ENCODE peak calls at places on chromosomes 7 and 10, in four cellular contexts. P, A, D and C are unnamed samples.

GRCh38 chr10:47165711-47166404 is 134.1 kb upstream of the GDF10 start:
- DNase-seq in D (peak; percentile 80), P (peak; percentile 22), A (peak; percentile 60), C (peak; percentile 68)

GRCh38 chr10:100364735-100365391 is 17.8 kb downstream of the SCD start:
- DNase-seq in A (peak; percentile 70), D (peak; percentile 60), P (peak; percentile 87), C (peak; percentile 96)

GRCh38 chr10:13390604-13391522 is 42.8 kb upstream of the SEPHS1 start:
- DNase-seq in D (no peak), A (peak; percentile 39), P (no peak), C (no peak)

GRCh38 chr10:122474145-122474739 is 12.9 kb downstream of the HTRA1 start:
- DNase-seq in P (peak; percentile 36), A (no peak), D (no peak), C (no peak)

GRCh38 chr7:52088008-52088787 is 771.6 kb upstream of the COBL start:
- DNase-seq in A (no peak), D (no peak), P (no peak), C (no peak)

GRCh38 chr10:132532784-132533560 is 4.6 kb upstream of the INPP5A start:
- DNase-seq in P (no peak), D (peak; percentile 87), A (no peak), C (no peak)

GRCh38 chr7:154909241-154910105 is 93.5 kb downstream of the PAXIP1 start:
- DNase-seq in P (no peak), D (no peak), A (no peak), C (no peak)

GRCh38 chr10:73892314-73893080 is 18.1 kb upstream of the CAMK2G start:
- DNase-seq in A (no peak), P (no peak), D (peak; percentile 72), C (no peak)

GRCh38 chr7:5077740-5078139 is 32.1 kb downstream of the RBAK start:
- DNase-seq in A (no peak), P (no peak), D (peak; percentile 7), C (no peak)

GRCh38 chr7:157541796-157542668 is 205.2 kb downstream of the DNAJB6 start:
- DNase-seq in D (no peak), A (no peak), P (no peak), C (no peak)

GRCh38 chr10:24465124-24465874 is 256.4 kb downstream of the KIAA1217 start:
- DNase-seq in D (peak; percentile 91), A (no peak), P (no peak), C (no peak)

DNA sequence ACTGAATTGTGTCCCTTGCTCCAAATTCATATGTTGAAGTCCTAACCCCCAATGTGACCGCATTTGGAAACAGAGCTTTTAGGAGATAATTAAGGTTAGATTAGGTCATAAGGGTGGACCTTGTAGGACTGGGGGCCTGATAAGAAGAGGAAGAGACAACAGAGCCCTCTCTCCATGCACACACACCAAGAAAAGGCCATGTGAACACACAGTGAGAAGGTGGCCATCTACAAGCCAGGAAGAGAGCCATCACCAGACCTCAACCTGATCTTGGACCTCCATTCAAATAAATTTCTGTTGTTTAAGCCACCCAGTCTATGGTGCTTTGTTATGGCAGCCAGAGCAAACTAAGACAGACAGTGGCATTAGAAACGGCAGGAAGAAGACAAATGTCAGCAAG is 12.5 kb upstream of the PRKAR2B start:
- DNase-seq in D (no peak), A (no peak), P (no peak), C (no peak)
- TF ChIP-seq POLR2A in D (no peak), A (no peak), P (no peak), C (no peak)

DNA sequence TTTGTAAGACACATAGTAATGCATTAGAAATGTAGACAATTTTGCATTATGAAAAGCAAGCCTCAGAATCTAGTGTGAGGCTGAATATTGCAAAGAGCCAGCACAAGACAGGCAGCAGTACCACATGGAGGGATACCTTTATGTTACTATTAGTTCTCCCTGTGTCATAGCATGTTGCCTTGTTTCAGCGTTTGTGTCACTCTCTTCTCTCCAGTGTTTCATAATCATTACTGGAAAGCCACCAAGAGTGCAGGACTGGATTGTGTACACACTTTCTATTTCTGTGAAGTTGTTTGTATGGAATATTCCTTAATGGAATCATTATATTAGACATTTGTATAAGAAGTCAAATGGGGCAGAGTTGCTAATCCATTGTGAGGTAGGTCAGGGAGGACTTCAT is 8.6 kb downstream of the AHR start:
- DNase-seq in P (no peak), A (no peak), D (peak; percentile 9), C (no peak)
- H3K4me1 ChIP-seq in P (peaks cover 3% of the 10 kb centered on the region), A (peaks cover 32% of the 10 kb centered on the region), D (peaks cover 17% of the 10 kb centered on the region), C (peaks cover 3% of the 10 kb centered on the region)

GRCh38 chr7:2081526-2082356 is 151.0 kb downstream of the MAD1L1 start:
- DNase-seq in P (no peak), D (no peak), A (no peak), C (no peak)
- TF ChIP-seq CTCF in P (no peak), D (no peak), A (no peak), C (no peak)

GRCh38 chr10:5466451-5466996 is 32.8 kb downstream of the CALML5 start:
- DNase-seq in P (peak; percentile 32), D (peak; percentile 82), A (no peak), C (no peak)

GRCh38 chr10:5465976-5466450 is 33.4 kb downstream of the CALML5 start:
- DNase-seq in D (no peak), A (no peak), P (no peak), C (no peak)

GRCh38 chr10:5462841-5463293 is 36.5 kb downstream of the CALML5 start:
- DNase-seq in A (no peak), P (no peak), D (no peak), C (no peak)

GRCh38 chr10:5461914-5462840 is 37.2 kb downstream of the CALML5 start:
- DNase-seq in P (no peak), D (peak; percentile 35), A (no peak), C (no peak)

DNA sequence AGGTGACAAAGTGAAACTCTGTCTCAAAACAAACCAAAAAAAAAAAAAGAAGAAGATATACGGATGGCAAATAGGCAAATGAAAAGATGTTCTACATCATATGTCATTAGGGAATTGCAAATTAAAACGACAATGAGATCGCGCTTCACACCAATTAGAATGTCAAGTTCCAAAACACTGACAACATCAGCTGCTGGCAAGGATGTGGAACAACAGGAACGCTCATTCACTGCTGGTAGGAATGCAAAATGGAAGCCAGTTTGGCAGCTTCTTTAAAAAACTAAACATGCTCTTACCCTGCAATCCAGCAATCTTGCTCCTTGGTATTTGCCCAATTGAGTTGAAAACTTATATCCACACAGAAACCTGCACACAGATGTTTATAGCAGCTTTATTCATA is 34.8 kb downstream of the CALML5 start:
- DNase-seq in P (no peak), D (no peak), A (no peak), C (no peak)
- TF ChIP-seq POLR2A in P (no peak), D (no peak), A (no peak), C (no peak)

GRCh38 chr10:112278871-112279270 is 4.3 kb upstream of the TECTB start:
- DNase-seq in D (no peak), A (no peak), P (no peak), C (no peak)
- H3K4me1 ChIP-seq in D (peaks cover 6% of the 10 kb centered on the region), A (no peaks in the 10 kb centered on the region), P (no peaks in the 10 kb centered on the region), C (no peaks in the 10 kb centered on the region)

DNA sequence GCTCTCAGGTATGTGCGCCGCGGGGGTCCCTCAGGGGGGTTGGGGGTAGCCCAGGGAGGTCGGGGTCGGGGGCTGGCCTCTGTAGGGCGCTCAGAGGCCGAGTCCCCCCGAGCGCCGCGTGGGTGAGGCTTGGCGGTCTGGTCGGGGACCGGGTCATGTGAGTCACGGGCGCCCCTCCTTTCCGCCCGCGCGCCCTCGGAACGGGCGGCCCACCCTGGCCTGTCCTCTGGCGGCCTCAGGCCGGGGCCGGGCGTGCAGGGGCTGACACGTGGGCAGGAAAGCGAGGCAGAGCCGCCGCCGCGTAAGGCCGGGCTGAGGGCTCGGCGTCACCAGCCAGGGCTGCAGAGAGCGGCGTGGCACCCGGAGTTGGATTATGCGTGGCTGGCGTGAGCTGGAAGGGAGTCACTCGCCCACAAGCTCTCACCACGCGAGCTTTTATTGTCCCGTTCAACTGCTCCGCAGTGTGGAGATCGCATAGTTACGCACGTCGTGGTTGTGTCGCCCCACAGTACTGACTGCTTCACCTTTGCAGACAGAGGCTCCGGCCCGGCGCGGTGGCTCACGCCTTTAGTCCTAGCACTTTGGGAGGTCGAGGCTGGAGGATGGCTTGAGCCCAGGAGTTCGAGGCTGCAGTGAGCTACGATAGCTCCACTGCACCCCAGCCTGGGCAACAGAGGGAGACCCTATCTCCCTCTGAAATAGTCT is 387 bp downstream of the SHLD2 start:
- DNase-seq in P (peak; percentile 72), D (peak; percentile 80), A (peak; percentile 85), C (peak; percentile 53)
- TF ChIP-seq CTCF in P (no peak), D (no peak), A (no peak), C (no peak)